ENCODE peak calls at places on chromosomes 16 and 17, in five cellular contexts. One of them, this sample, is unnamed.

GRCh38 chr17:77140878-77141767 is at the start of gene SEC14L1:
- DNase-seq in NCI-H1930: no peak
- DNase-seq in cerebellar cortex: peak
- DNase-seq in ovary: peak
- DNase-seq in A172: peak
- DNase-seq in this sample: peak

GRCh38 chr16:23729503-23730424 is 16.7 kb upstream of the ERN2 start:
- DNase-seq in NCI-H1930: no peak
- DNase-seq in cerebellar cortex: no peak
- DNase-seq in ovary: no peak
- DNase-seq in A172: peak
- DNase-seq in this sample: no peak

GRCh38 chr16:80107900-80108299 is 432.9 kb upstream of the DYNLRB2 start:
- DNase-seq in NCI-H1930: no peak
- DNase-seq in cerebellar cortex: no peak
- DNase-seq in ovary: no peak
- DNase-seq in A172: no peak
- DNase-seq in this sample: no peak

GRCh38 chr16:86457621-86458456 is 52.5 kb upstream of the FOXF1 start:
- DNase-seq in NCI-H1930: no peak
- DNase-seq in cerebellar cortex: no peak
- DNase-seq in ovary: no peak
- DNase-seq in A172: peak
- DNase-seq in this sample: no peak

GRCh38 chr16:30030011-30030685 is 923 bp downstream of the TLCD3B start:
- DNase-seq in NCI-H1930: no peak
- DNase-seq in cerebellar cortex: no peak
- DNase-seq in ovary: no peak
- DNase-seq in A172: no peak
- DNase-seq in this sample: peak

GRCh38 chr17:8147805-8148404 is 4.3 kb downstream of the PER1 start:
- DNase-seq in NCI-H1930: no peak
- DNase-seq in cerebellar cortex: no peak
- DNase-seq in ovary: peak
- DNase-seq in A172: no peak
- DNase-seq in this sample: no peak

GRCh38 chr16:5323284-5323683 is 225.7 kb upstream of the EEF2KMT start:
- DNase-seq in NCI-H1930: no peak
- DNase-seq in cerebellar cortex: no peak
- DNase-seq in ovary: no peak
- DNase-seq in A172: no peak
- DNase-seq in this sample: no peak

GRCh38 chr16:3638916-3639644 is 15.4 kb upstream of the DNASE1 start:
- DNase-seq in NCI-H1930: no peak
- DNase-seq in cerebellar cortex: no peak
- DNase-seq in ovary: no peak
- DNase-seq in A172: no peak
- DNase-seq in this sample: no peak

GRCh38 chr16:525520-526180 is 1.9 kb upstream of the CAPN15 start:
- DNase-seq in NCI-H1930: no peak
- DNase-seq in cerebellar cortex: peak
- DNase-seq in ovary: peak
- DNase-seq in A172: peak
- DNase-seq in this sample: no peak

GRCh38 chr17:60165976-60166375 is 16.2 kb downstream of the CA4 start:
- DNase-seq in NCI-H1930: no peak
- DNase-seq in cerebellar cortex: no peak
- DNase-seq in ovary: no peak
- DNase-seq in A172: peak
- DNase-seq in this sample: no peak

GRCh38 chr17:68085751-68086445 is 50.4 kb downstream of the KPNA2 start:
- DNase-seq in NCI-H1930: no peak
- DNase-seq in cerebellar cortex: no peak
- DNase-seq in ovary: no peak
- DNase-seq in A172: no peak
- DNase-seq in this sample: no peak

GRCh38 chr17:386145-386876 is 33.7 kb upstream of the RPH3AL start:
- DNase-seq in NCI-H1930: peak
- DNase-seq in cerebellar cortex: peak
- DNase-seq in ovary: peak
- DNase-seq in A172: peak
- DNase-seq in this sample: peak

GRCh38 chr16:21663889-21664647 is at the start of gene OTOA:
- DNase-seq in NCI-H1930: no peak
- DNase-seq in cerebellar cortex: no peak
- DNase-seq in ovary: no peak
- DNase-seq in A172: no peak
- DNase-seq in this sample: peak

GRCh38 chr16:13902677-13903076 is 17.3 kb upstream of the ERCC4 start:
- DNase-seq in NCI-H1930: no peak
- DNase-seq in cerebellar cortex: no peak
- DNase-seq in ovary: no peak
- DNase-seq in A172: no peak
- DNase-seq in this sample: no peak

GRCh38 chr16:82704369-82704768 is 77.6 kb downstream of the CDH13 start:
- DNase-seq in NCI-H1930: no peak
- DNase-seq in cerebellar cortex: no peak
- DNase-seq in ovary: no peak
- DNase-seq in A172: no peak
- DNase-seq in this sample: no peak

GRCh38 chr17:66548158-66548557 is 245.7 kb downstream of the PRKCA start:
- DNase-seq in NCI-H1930: no peak
- DNase-seq in cerebellar cortex: no peak
- DNase-seq in ovary: no peak
- DNase-seq in A172: peak
- DNase-seq in this sample: no peak

GRCh38 chr16:9159839-9160550 is 68.6 kb downstream of the HAPSTR1 start:
- DNase-seq in NCI-H1930: no peak
- DNase-seq in cerebellar cortex: peak
- DNase-seq in ovary: peak
- DNase-seq in A172: peak
- DNase-seq in this sample: peak

GRCh38 chr17:83144421-83145357 is 65.3 kb downstream of the METRNL start:
- DNase-seq in NCI-H1930: no peak
- DNase-seq in cerebellar cortex: no peak
- DNase-seq in ovary: no peak
- DNase-seq in A172: no peak
- DNase-seq in this sample: no peak

GRCh38 chr16:63217011-63217410 is 1180.8 kb upstream of the CDH8 start:
- DNase-seq in NCI-H1930: peak
- DNase-seq in cerebellar cortex: no peak
- DNase-seq in ovary: no peak
- DNase-seq in A172: no peak
- DNase-seq in this sample: no peak

GRCh38 chr17:51120357-51120738 is 320 bp downstream of the SPAG9 start:
- DNase-seq in NCI-H1930: no peak
- DNase-seq in cerebellar cortex: peak
- DNase-seq in ovary: no peak
- DNase-seq in A172: no peak
- DNase-seq in this sample: no peak

GRCh38 chr16:24509536-24509935 is 29.8 kb upstream of the RBBP6 start:
- DNase-seq in NCI-H1930: no peak
- DNase-seq in cerebellar cortex: no peak
- DNase-seq in ovary: no peak
- DNase-seq in A172: no peak
- DNase-seq in this sample: no peak

GRCh38 chr17:45020354-45021138 is 30.9 kb downstream of the DCAKD start:
- DNase-seq in NCI-H1930: no peak
- DNase-seq in cerebellar cortex: peak
- DNase-seq in ovary: no peak
- DNase-seq in A172: no peak
- DNase-seq in this sample: peak

GRCh38 chr17:41527076-41528023 is 758 bp downstream of the KRT19 start:
- DNase-seq in NCI-H1930: no peak
- DNase-seq in cerebellar cortex: peak
- DNase-seq in ovary: peak
- DNase-seq in A172: no peak
- DNase-seq in this sample: no peak

GRCh38 chr16:55632259-55632658 is 23.5 kb upstream of the SLC6A2 start:
- DNase-seq in NCI-H1930: no peak
- DNase-seq in cerebellar cortex: no peak
- DNase-seq in ovary: no peak
- DNase-seq in A172: no peak
- DNase-seq in this sample: no peak

GRCh38 chr16:64343061-64343819 is 778.6 kb downstream of the CDH11 start:
- DNase-seq in NCI-H1930: no peak
- DNase-seq in cerebellar cortex: no peak
- DNase-seq in ovary: no peak
- DNase-seq in A172: no peak
- DNase-seq in this sample: no peak

GRCh38 chr16:88335150-88335685 is 47.5 kb upstream of the ZNF469 start:
- DNase-seq in NCI-H1930: no peak
- DNase-seq in cerebellar cortex: no peak
- DNase-seq in ovary: no peak
- DNase-seq in A172: no peak
- DNase-seq in this sample: no peak

GRCh38 chr16:81335669-81336068 is 20.9 kb downstream of the GAN start:
- DNase-seq in NCI-H1930: no peak
- DNase-seq in cerebellar cortex: no peak
- DNase-seq in ovary: no peak
- DNase-seq in A172: no peak
- DNase-seq in this sample: no peak

GRCh38 chr17:83080641-83081560 is 1.5 kb downstream of the METRNL start:
- DNase-seq in NCI-H1930: no peak
- DNase-seq in cerebellar cortex: no peak
- DNase-seq in ovary: peak
- DNase-seq in A172: no peak
- DNase-seq in this sample: peak

GRCh38 chr16:22073350-22073749 is 19.0 kb upstream of the VWA3A start:
- DNase-seq in NCI-H1930: no peak
- DNase-seq in cerebellar cortex: no peak
- DNase-seq in ovary: no peak
- DNase-seq in A172: no peak
- DNase-seq in this sample: no peak

GRCh38 chr17:82416771-82417170 is 1.4 kb upstream of the HEXD start:
- DNase-seq in NCI-H1930: no peak
- DNase-seq in cerebellar cortex: no peak
- DNase-seq in ovary: no peak
- DNase-seq in A172: no peak
- DNase-seq in this sample: no peak

This sample was measured in glutamatergic neuron.